ENCODE peak calls at places on chromosome 11, in five cellular contexts. B, C, Y, D and F are unnamed samples.
A peak's percentile ranks its signal among the peaks of the same experiment; 100 is the strongest.

GRCh38 chr11:67389477-67389876 is 2.3 kb upstream of the RAD9A start:
- DNase-seq in B (no peak), C (peak; percentile 82), Y (no peak), D (no peak), F (no peak)

GRCh38 chr11:3810446-3810845 is 2.1 kb downstream of the PGAP2 start:
- DNase-seq in C (no peak), B (no peak), Y (no peak), D (no peak), F (no peak)

GRCh38 chr11:130999086-130999485 is 82.8 kb upstream of the SNX19 start:
- DNase-seq in D (no peak), B (peak; percentile 21), Y (peak; percentile 58), C (no peak), F (no peak)

GRCh38 chr11:69525516-69526452 is 44.3 kb downstream of the LINC01488 start:
- DNase-seq in C (peak; percentile 34), Y (no peak), B (no peak), D (no peak), F (no peak)

GRCh38 chr11:68213135-68213515 is at the start of gene KMT5B:
- DNase-seq in C (peak; percentile 70), D (peak; percentile 12), B (no peak), Y (peak; percentile 54), F (no peak)

GRCh38 chr11:83725718-83726117 is 439.6 kb upstream of the CCDC90B start:
- DNase-seq in B (no peak), C (no peak), D (no peak), Y (no peak), F (no peak)

GRCh38 chr11:95503047-95503446 is 272.0 kb upstream of the SESN3 start:
- DNase-seq in B (no peak), D (no peak), C (no peak), Y (peak; percentile 10), F (no peak)

GRCh38 chr11:134527382-134528243 is 115.6 kb upstream of the B3GAT1 start:
- DNase-seq in D (no peak), B (no peak), Y (no peak), C (peak; percentile 28), F (no peak)

GRCh38 chr11:128530119-128531091 is 57.0 kb downstream of the ETS1 start:
- DNase-seq in C (peak; percentile 66), Y (peak; percentile 99), B (peak; percentile 91), D (no peak), F (no peak)

GRCh38 chr11:66143264-66143566 is 73.1 kb downstream of the PACS1 start:
- DNase-seq in B (no peak), C (no peak), D (no peak), Y (no peak), F (no peak)

GRCh38 chr11:22491826-22492225 is 133.8 kb downstream of the FANCF start:
- DNase-seq in B (peak; percentile 32), Y (peak; percentile 4), C (no peak), D (no peak), F (no peak)

GRCh38 chr11:114159802-114160588 is 100.5 kb downstream of the ZBTB16 start:
- DNase-seq in C (peak; percentile 100), B (peak; percentile 81), D (peak; percentile 68), Y (peak; percentile 90), F (peak; percentile 94)

GRCh38 chr11:105368711-105369110 is 229.1 kb upstream of the CARD18 start:
- DNase-seq in Y (no peak), C (no peak), B (no peak), D (no peak), F (no peak)

GRCh38 chr11:132095230-132096165 is 725.1 kb downstream of the NTM start:
- DNase-seq in D (no peak), Y (no peak), B (no peak), C (no peak), F (no peak)

GRCh38 chr11:86477495-86478155 is 102.9 kb downstream of the CCDC81 start:
- DNase-seq in B (no peak), Y (peak; percentile 45), D (no peak), C (no peak), F (no peak)

GRCh38 chr11:63769044-63769718 is 606 bp upstream of the ZFTA start:
- DNase-seq in Y (no peak), D (no peak), C (peak; percentile 58), B (no peak), F (no peak)

GRCh38 chr11:130798801-130799200 is 117.5 kb downstream of the SNX19 start:
- DNase-seq in Y (no peak), B (no peak), D (no peak), C (no peak), F (no peak)

GRCh38 chr11:117950999-117951961 is 22.1 kb upstream of the TMPRSS13 start:
- DNase-seq in Y (no peak), D (no peak), B (no peak), C (peak; percentile 76), F (no peak)

GRCh38 chr11:57471496-57471895 is 11.2 kb downstream of the RTN4RL2 start:
- DNase-seq in B (no peak), Y (no peak), D (no peak), C (no peak), F (no peak)

GRCh38 chr11:128302425-128303186 is 284.8 kb downstream of the ETS1 start:
- DNase-seq in B (no peak), Y (no peak), C (peak; percentile 84), D (no peak), F (no peak)

GRCh38 chr11:73029408-73029807 is 112.7 kb downstream of the FCHSD2 start:
- DNase-seq in Y (no peak), B (no peak), C (no peak), D (no peak), F (no peak)

GRCh38 chr11:79809487-79809886 is 368.7 kb upstream of the TENM4 start:
- DNase-seq in D (no peak), Y (no peak), C (no peak), B (no peak), F (no peak)

GRCh38 chr11:14644396-14645246 is 1.0 kb downstream of the PDE3B start:
- DNase-seq in C (peak; percentile 61), D (peak; percentile 12), Y (no peak), B (no peak), F (no peak)

GRCh38 chr11:113778111-113778910 is 1.3 kb upstream of the CLDN25 start:
- DNase-seq in B (no peak), Y (peak; percentile 38), D (no peak), C (no peak), F (peak; percentile 67)

GRCh38 chr11:2721163-2721935 is 21.6 kb upstream of the KCNQ1OT1 start:
- DNase-seq in Y (no peak), C (no peak), D (no peak), B (no peak), F (peak; percentile 77)

GRCh38 chr11:27179334-27179733 is 138.7 kb downstream of the BBOX1 start:
- DNase-seq in C (no peak), D (no peak), Y (no peak), B (no peak), F (no peak)

GRCh38 chr11:72781313-72782080 is 12.3 kb downstream of the STARD10 start:
- DNase-seq in C (peak; percentile 70), D (no peak), B (no peak), Y (no peak), F (no peak)

GRCh38 chr11:17388609-17389204 is at the start of gene KCNJ11:
- DNase-seq in B (no peak), Y (no peak), C (peak; percentile 55), D (no peak), F (no peak)

GRCh38 chr11:126662055-126662790 is 306.7 kb downstream of the ST3GAL4 start:
- DNase-seq in C (no peak), D (no peak), Y (no peak), B (no peak), F (no peak)

GRCh38 chr11:118152552-118153471 is at the start of gene SCN4B:
- DNase-seq in D (no peak), B (no peak), Y (peak; percentile 20), C (peak; percentile 55), F (no peak)

GRCh38 chr11:104705475-104706195 is 192.6 kb downstream of the CASP12 start:
- DNase-seq in B (no peak), Y (peak; percentile 18), D (no peak), C (peak; percentile 79), F (no peak)

DNA sequence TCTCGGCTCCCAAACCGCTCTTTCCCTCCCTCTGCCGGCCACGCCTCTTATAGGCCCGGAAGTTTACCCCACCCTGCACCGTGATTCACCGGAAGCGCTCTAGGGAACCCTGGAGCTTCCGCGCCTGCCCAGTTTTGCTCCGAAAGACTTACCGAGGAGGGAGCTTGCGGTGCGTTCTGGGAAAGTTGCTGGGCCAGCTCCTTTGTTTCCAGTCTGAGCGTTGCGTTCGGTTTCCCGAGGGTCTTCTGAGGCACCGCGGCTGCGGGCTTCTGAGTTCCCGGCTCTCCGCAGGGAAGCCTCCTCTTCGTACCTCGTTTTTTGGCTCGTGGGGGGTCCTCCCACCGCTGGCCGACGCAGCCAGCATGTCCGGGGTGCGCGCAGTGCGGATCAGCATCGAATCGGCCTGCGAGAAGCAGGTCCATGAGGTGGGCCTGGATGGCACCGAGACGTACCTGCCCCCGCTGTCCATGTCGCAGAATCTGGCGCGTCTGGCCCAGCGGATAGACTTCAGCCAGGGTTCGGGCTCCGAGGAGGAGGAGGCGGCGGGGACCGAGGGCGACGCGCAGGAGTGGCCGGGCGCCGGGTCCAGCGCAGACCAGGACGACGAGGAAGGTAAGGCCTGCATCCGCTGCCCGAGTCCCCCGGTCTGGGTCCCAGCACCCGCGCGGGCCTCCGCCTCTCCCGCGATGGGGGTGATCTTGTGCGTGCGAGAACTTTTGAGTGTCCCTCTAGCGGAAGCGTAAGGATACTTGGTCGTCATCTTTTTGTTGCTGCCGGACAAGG is at the start of gene MED17:
- DNase-seq in B (peak; percentile 63), D (peak; percentile 81), Y (peak; percentile 92), C (peak; percentile 97), F (peak; percentile 75)
- TF ChIP-seq CTCF in B (peak; percentile 47), D (no peak), Y (peak; percentile 43), C (peak; percentile 58), F (peak; percentile 37)

GRCh38 chr11:13207270-13207664 is 70.3 kb upstream of the BMAL1 start:
- DNase-seq in Y (no peak), B (no peak), C (no peak), D (no peak), F (no peak)
- TF ChIP-seq CTCF in Y (no peak), B (no peak), C (peak; percentile 32), D (peak; percentile 52), F (peak; percentile 26)

GRCh38 chr11:5604896-5605295 is 8.5 kb downstream of the TRIM6 start:
- DNase-seq in D (no peak), C (no peak), Y (no peak), B (no peak), F (no peak)

GRCh38 chr11:5603326-5603725 is 6.9 kb downstream of the TRIM6 start:
- DNase-seq in D (no peak), Y (no peak), C (no peak), B (no peak), F (no peak)

GRCh38 chr11:5610446-5610845 is 14.0 kb downstream of the TRIM6 start:
- DNase-seq in Y (no peak), B (no peak), C (no peak), D (no peak), F (no peak)

GRCh38 chr11:5608778-5609177 is 12.3 kb downstream of the TRIM6 start:
- DNase-seq in Y (peak; percentile 16), D (no peak), C (no peak), B (no peak), F (no peak)

DNA sequence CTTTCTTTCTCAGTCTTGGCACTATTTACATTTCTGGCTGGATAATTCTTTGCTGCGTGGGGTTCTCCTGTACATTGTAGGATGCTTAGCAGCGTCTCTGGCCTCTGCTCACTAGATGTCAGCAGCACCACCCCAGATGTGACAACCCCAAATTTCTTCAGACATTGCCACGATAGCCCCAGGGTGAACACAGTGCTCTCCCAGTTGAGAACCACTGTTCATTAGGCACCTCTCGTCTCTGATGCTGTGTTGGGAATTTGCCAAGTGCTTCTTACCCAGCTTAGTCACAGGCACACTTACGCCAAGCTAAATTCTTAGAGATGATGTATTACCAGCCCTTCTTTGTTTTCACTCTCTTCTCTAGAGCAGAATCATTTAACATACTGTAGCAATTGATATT is 9.4 kb downstream of the TRIM6 start:
- DNase-seq in D (no peak), C (no peak), B (peak; percentile 73), Y (peak; percentile 92), F (peak; percentile 79)
- TF ChIP-seq CTCF in D (no peak), C (no peak), B (peak; percentile 23), Y (peak; percentile 5), F (no peak)

GRCh38 chr11:100774859-100775258 is 87.8 kb downstream of the ARHGAP42 start:
- DNase-seq in B (no peak), D (no peak), Y (no peak), C (peak; percentile 69), F (no peak)
- TF ChIP-seq CTCF in B (no peak), D (no peak), Y (no peak), C (no peak), F (no peak)